ENCODE peak calls at places on chromosomes 7 and 10, in seven cellular contexts. H is cardiac fibroblast, N is astrocyte of the cerebellum, L is HepG2, E is astrocyte of the spinal cord, R is heart left ventricle, X is brain microvascular endothelial cell. O is an unnamed sample.
A peak's percentile ranks its signal among the peaks of the same experiment; 100 is the strongest.

GRCh38 chr7:144027974-144028373 is 20.8 kb upstream of the OR2A5 start:
- DNase-seq in H (peak; percentile 38), N (no peak), L (no peak), E (no peak), R (no peak), X (no peak), O (no peak)

GRCh38 chr7:65980478-65981250 is 1.3 kb downstream of the GUSB start:
- DNase-seq in H (peak; percentile 25), N (no peak), L (no peak), E (no peak), R (peak; percentile 71), X (peak; percentile 12), O (peak; percentile 98)

GRCh38 chr7:42939457-42940240 is 7.5 kb downstream of the MRPL32 start:
- DNase-seq in H (no peak), N (no peak), L (no peak), E (no peak), R (no peak), X (no peak), O (no peak)

GRCh38 chr7:129468547-129468946 is 33.8 kb upstream of the SMKR1 start:
- DNase-seq in H (no peak), N (no peak), L (no peak), E (no peak), R (no peak), X (no peak), O (no peak)

GRCh38 chr7:16046045-16046444 is 359.6 kb upstream of the MEOX2 start:
- DNase-seq in H (peak; percentile 51), N (no peak), L (no peak), E (no peak), R (no peak), X (no peak), O (no peak)

GRCh38 chr7:146683439-146683838 is 566.8 kb downstream of the CNTNAP2 start:
- DNase-seq in H (peak; percentile 49), N (peak; percentile 13), L (no peak), E (peak; percentile 57), R (no peak), X (no peak), O (no peak)

GRCh38 chr10:101062231-101063161 is 707 bp downstream of the KAZALD1 start:
- DNase-seq in H (peak; percentile 43), N (no peak), L (peak; percentile 68), E (no peak), R (peak; percentile 53), X (no peak), O (peak; percentile 61)

GRCh38 chr10:122551450-122551849 is 9.1 kb upstream of the DMBT1 start:
- DNase-seq in H (no peak), N (no peak), L (peak; percentile 36), E (no peak), R (peak; percentile 20), X (no peak), O (no peak)

GRCh38 chr10:13708256-13708990 is 121.7 kb downstream of the PRPF18 start:
- DNase-seq in H (no peak), N (no peak), L (no peak), E (peak; percentile 41), R (no peak), X (no peak), O (no peak)

GRCh38 chr7:24419070-24419469 is 135.1 kb downstream of the NPY start:
- DNase-seq in H (peak; percentile 6), N (no peak), L (no peak), E (no peak), R (no peak), X (peak; percentile 12), O (no peak)

GRCh38 chr7:32256376-32256775 is 186.2 kb upstream of the PDE1C start:
- DNase-seq in H (no peak), N (no peak), L (no peak), E (no peak), R (no peak), X (no peak), O (no peak)

GRCh38 chr10:97584060-97584797 is at the start of gene HOGA1:
- DNase-seq in H (peak; percentile 37), N (peak; percentile 31), L (peak; percentile 91), E (peak; percentile 73), R (peak; percentile 86), X (peak; percentile 15), O (no peak)

GRCh38 chr7:1117321-1117928 is 29.5 kb downstream of the GPER1 start:
- DNase-seq in H (no peak), N (no peak), L (no peak), E (no peak), R (no peak), X (no peak), O (no peak)

GRCh38 chr10:48463318-48464003 is 141.4 kb downstream of the ARHGAP22 start:
- DNase-seq in H (no peak), N (no peak), L (no peak), E (peak; percentile 24), R (no peak), X (no peak), O (peak; percentile 36)

GRCh38 chr7:37853468-37853867 is 5.1 kb downstream of the NME8 start:
- DNase-seq in H (peak; percentile 4), N (no peak), L (peak; percentile 12), E (no peak), R (no peak), X (no peak), O (no peak)

GRCh38 chr7:32079530-32079929 is 9.3 kb upstream of the PDE1C start:
- DNase-seq in H (no peak), N (no peak), L (no peak), E (no peak), R (peak; percentile 76), X (no peak), O (no peak)

GRCh38 chr10:60921631-60922030 is 22.4 kb downstream of the RHOBTB1 start:
- DNase-seq in H (no peak), N (no peak), L (no peak), E (no peak), R (no peak), X (no peak), O (no peak)

GRCh38 chr10:110502851-110503301 is 5.2 kb downstream of the DUSP5 start:
- DNase-seq in H (peak; percentile 61), N (peak; percentile 88), L (no peak), E (peak; percentile 79), R (peak; percentile 83), X (no peak), O (peak; percentile 74)

GRCh38 chr7:120272261-120272895 is 597 bp upstream of the KCND2 start:
- DNase-seq in H (peak; percentile 73), N (peak; percentile 39), L (peak; percentile 22), E (peak; percentile 48), R (no peak), X (peak; percentile 49), O (no peak)

GRCh38 chr7:154675560-154675959 is 327.4 kb downstream of the PAXIP1 start:
- DNase-seq in H (no peak), N (no peak), L (no peak), E (no peak), R (no peak), X (no peak), O (no peak)

GRCh38 chr7:92415225-92415624 is 32.1 kb upstream of the GATAD1 start:
- DNase-seq in H (no peak), N (no peak), L (no peak), E (no peak), R (no peak), X (no peak), O (no peak)

GRCh38 chr7:70093496-70093895 is 495.2 kb downstream of the AUTS2 start:
- DNase-seq in H (no peak), N (peak; percentile 33), L (no peak), E (peak; percentile 47), R (no peak), X (no peak), O (no peak)

GRCh38 chr10:133528296-133528844 is 1.2 kb downstream of the CYP2E1 start:
- DNase-seq in H (no peak), N (no peak), L (no peak), E (no peak), R (no peak), X (no peak), O (no peak)

GRCh38 chr10:95730233-95730632 is 25.7 kb upstream of the ENTPD1 start:
- DNase-seq in H (no peak), N (no peak), L (no peak), E (no peak), R (no peak), X (no peak), O (no peak)

GRCh38 chr7:157983442-157984137 is 604.0 kb downstream of the PTPRN2 start:
- DNase-seq in H (no peak), N (no peak), L (no peak), E (no peak), R (no peak), X (no peak), O (peak; percentile 37)
- TF ChIP-seq CTCF in H (no peak), N (no peak), L (no peak), E (no peak), R (no peak), X (no peak), O (no peak)

DNA sequence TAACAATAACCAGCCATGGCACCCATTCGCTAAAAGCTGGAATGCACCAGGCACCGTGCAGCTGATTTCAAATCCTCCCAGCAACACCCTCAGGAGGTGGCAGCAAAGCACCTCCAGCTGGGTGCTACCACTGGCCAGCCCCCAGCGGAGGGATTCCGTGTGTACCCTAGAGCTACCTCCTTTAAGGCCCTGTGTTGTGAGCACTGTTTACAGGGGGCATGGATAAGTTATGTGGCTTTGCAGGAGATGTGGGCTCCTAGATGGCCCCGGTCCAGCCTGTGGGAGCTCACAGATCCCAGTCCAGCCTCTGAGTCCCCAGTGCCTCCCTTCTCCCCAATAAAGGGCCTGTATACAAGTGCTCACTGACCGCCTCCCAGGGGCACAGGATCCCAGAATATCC is 27.1 kb downstream of the TNRC18 start:
- DNase-seq in H (no peak), N (no peak), L (no peak), E (no peak), R (no peak), X (no peak), O (no peak)
- TF ChIP-seq CTCF in H (no peak), N (peak; percentile 5), L (peak; percentile 38), E (no peak), R (no peak), X (peak; percentile 10), O (peak; percentile 49)

GRCh38 chr7:14697684-14698083 is 204.9 kb downstream of the DGKB start:
- DNase-seq in H (no peak), N (no peak), L (no peak), E (no peak), R (no peak), X (no peak), O (no peak)

GRCh38 chr7:14698239-14698638 is 204.3 kb downstream of the DGKB start:
- DNase-seq in H (peak; percentile 36), N (no peak), L (no peak), E (peak; percentile 24), R (no peak), X (no peak), O (no peak)
- TF ChIP-seq CTCF in H (no peak), N (no peak), L (no peak), E (peak; percentile 10), R (no peak), X (no peak), O (no peak)

GRCh38 chr10:11728353-11728752 is 13.8 kb upstream of the ECHDC3 start:
- DNase-seq in H (no peak), N (no peak), L (no peak), E (no peak), R (no peak), X (no peak), O (no peak)

GRCh38 chr10:11725912-11726311 is 16.3 kb upstream of the ECHDC3 start:
- DNase-seq in H (no peak), N (no peak), L (no peak), E (no peak), R (no peak), X (no peak), O (no peak)

GRCh38 chr10:11727563-11727962 is 14.6 kb upstream of the ECHDC3 start:
- DNase-seq in H (no peak), N (no peak), L (no peak), E (no peak), R (no peak), X (no peak), O (no peak)

GRCh38 chr10:11721813-11722212 is 20.4 kb upstream of the ECHDC3 start:
- DNase-seq in H (no peak), N (no peak), L (no peak), E (no peak), R (no peak), X (no peak), O (no peak)

GRCh38 chr10:11724938-11725776 is 17.0 kb upstream of the ECHDC3 start:
- DNase-seq in H (peak; percentile 85), N (peak; percentile 58), L (peak; percentile 80), E (peak; percentile 63), R (no peak), X (peak; percentile 54), O (peak; percentile 8)
- TF ChIP-seq CTCF in H (peak; percentile 86), N (peak; percentile 85), L (peak; percentile 90), E (peak; percentile 81), R (peak; percentile 64), X (peak; percentile 80), O (peak; percentile 83)